ENCODE peak calls at places on chromosomes 4 and X, in eight cellular contexts. A is H1; Z is breast epithelium; L is right lobe of liver; W is CD8-positive, alpha-beta T cell; T is hepatocyte; O is endodermal cell; S is coronary artery. V is an unnamed sample.

GRCh38 chrX:82648062-82648461 is 860.0 kb upstream of the POU3F4 start:
- DNase-seq in A (no peak), Z (no peak), L (no peak), W (no peak), T (no peak), O (no peak), S (no peak), V (no peak)

GRCh38 chrX:118499295-118499694 is 3.7 kb downstream of the DOCK11 start:
- DNase-seq in A (peak; percentile 47), Z (no peak), L (no peak), W (no peak), T (peak; percentile 13), O (peak; percentile 67), S (no peak), V (no peak)

GRCh38 chrX:136390921-136391320 is 90.2 kb downstream of the ADGRG4 start:
- DNase-seq in A (no peak), Z (no peak), L (no peak), W (no peak), T (no peak), O (no peak), S (no peak), V (no peak)

GRCh38 chr4:52836120-52836519 is 26.0 kb upstream of the RASL11B start:
- DNase-seq in A (no peak), Z (no peak), L (no peak), W (no peak), T (no peak), O (no peak), S (no peak), V (peak; percentile 56)

GRCh38 chrX:15143825-15144121 is 126.1 kb downstream of the ASB9 start:
- DNase-seq in A (no peak), Z (no peak), L (no peak), W (no peak), T (no peak), O (no peak), S (no peak), V (no peak)

GRCh38 chr4:101285985-101286384 is 61.3 kb downstream of the PPP3CA start:
- DNase-seq in A (no peak), Z (no peak), L (no peak), W (no peak), T (no peak), O (no peak), S (no peak), V (no peak)

GRCh38 chr4:189035654-189036053 is 896.4 kb downstream of the TRIML1 start:
- DNase-seq in A (no peak), Z (no peak), L (no peak), W (no peak), T (no peak), O (no peak), S (no peak), V (no peak)

GRCh38 chr4:93199492-93199891 is 629.1 kb upstream of the ATOH1 start:
- DNase-seq in A (no peak), Z (no peak), L (no peak), W (no peak), T (peak; percentile 59), O (peak; percentile 75), S (no peak), V (no peak)

GRCh38 chrX:14266702-14267101 is 237.0 kb upstream of the GEMIN8 start:
- DNase-seq in A (no peak), Z (no peak), L (no peak), W (no peak), T (peak; percentile 34), O (no peak), S (no peak), V (no peak)

GRCh38 chrX:68721546-68721945 is 74.1 kb downstream of the STARD8 start:
- DNase-seq in A (no peak), Z (no peak), L (no peak), W (no peak), T (no peak), O (no peak), S (no peak), V (no peak)

DNA sequence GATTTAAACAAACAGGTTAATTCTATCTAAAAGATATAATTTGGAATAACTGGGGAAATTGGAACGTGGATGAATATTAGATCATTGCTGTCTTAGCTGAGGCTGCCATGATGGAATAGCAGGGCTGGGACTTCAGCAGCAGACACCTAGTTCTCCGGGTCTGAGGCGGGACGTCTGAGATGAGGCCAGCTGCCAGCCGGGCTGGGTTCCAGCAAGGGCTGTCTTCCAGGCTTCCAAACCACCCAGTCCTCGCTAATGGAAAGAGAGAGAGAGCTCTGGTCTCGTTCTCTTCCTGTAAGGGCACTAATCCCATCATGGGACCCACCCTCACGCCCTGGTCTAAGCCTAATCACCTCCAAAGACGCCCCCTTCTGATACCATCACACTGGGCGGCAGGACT is 85.7 kb downstream of the ADRA2C start:
- DNase-seq in A (no peak), Z (no peak), L (no peak), W (no peak), T (no peak), O (peak; percentile 63), S (no peak), V (no peak)
- H3K27ac ChIP-seq in A (no peak overlapping the region), Z (no peak overlapping the region), L (no peak overlapping the region), W (no peak overlapping the region), T (no peak overlapping the region), O (peak overlapping the region; percentile 74), S (no peak overlapping the region), V (no peak overlapping the region)

GRCh38 chr4:153094435-153094834 is 109.8 kb upstream of the TRIM2 start:
- DNase-seq in A (no peak), Z (peak; percentile 62), L (no peak), W (no peak), T (no peak), O (no peak), S (no peak), V (no peak)

GRCh38 chr4:153087671-153088194 is 116.5 kb upstream of the TRIM2 start:
- DNase-seq in A (no peak), Z (no peak), L (no peak), W (no peak), T (no peak), O (no peak), S (no peak), V (no peak)

GRCh38 chr4:153084939-153085630 is 119.2 kb upstream of the TRIM2 start:
- DNase-seq in A (peak; percentile 98), Z (peak; percentile 62), L (peak; percentile 79), W (peak; percentile 86), T (peak; percentile 82), O (peak; percentile 96), S (no peak), V (peak; percentile 72)

GRCh38 chr4:153090670-153091385 is 113.4 kb upstream of the TRIM2 start:
- DNase-seq in A (no peak), Z (no peak), L (peak; percentile 39), W (no peak), T (no peak), O (no peak), S (no peak), V (no peak)

DNA sequence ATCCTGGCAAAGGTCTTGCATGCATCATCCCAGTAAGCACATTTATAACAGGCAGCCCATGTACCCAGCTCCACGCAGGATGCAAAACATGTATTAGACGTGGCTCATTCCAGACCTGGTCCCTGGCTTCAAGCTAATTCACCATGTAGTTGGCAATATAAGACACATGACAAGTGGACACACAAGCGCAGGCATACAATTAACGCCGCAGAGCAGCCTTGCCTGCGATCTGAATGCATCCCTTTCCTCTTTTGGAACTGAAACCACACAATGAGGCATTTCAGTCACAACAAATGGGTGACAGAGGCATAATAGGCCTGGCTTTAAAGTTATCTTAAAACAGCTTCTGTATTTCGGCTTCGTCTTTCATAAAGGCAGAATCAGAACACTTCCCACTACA is 114.5 kb upstream of the TRIM2 start:
- DNase-seq in A (no peak), Z (no peak), L (no peak), W (no peak), T (no peak), O (no peak), S (no peak), V (no peak)
- H3K27ac ChIP-seq in A (no peak overlapping the region), Z (no peak overlapping the region), L (no peak overlapping the region), W (no peak overlapping the region), T (no peak overlapping the region), O (no peak overlapping the region), S (no peak overlapping the region), V (no peak overlapping the region)

DNA sequence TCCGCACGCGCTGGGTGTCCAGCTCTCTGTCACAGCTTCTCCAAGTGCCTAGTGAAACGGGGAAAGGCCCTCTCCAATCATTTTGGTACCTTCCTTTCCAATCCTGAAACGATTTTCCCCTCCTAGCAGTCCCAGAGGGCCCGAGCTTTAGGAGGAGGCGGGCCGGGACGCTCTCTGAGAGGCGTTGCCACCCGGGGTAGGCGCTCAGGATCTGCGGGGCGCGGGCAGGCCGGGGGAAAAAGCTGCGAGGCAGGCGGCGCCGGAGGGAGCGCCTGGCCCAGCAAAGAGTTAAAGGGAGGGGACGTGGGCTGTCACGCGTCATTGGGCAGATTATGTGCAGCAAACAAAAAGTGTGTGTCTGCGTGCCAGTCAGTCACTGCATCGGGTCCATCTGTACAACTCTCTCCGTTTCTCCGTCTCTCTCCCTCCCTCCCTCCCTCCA is at the start of gene PRDM8:
- DNase-seq in A (peak; percentile 62), Z (no peak), L (no peak), W (no peak), T (no peak), O (peak; percentile 64), S (no peak), V (peak; percentile 63)
- H3K27ac ChIP-seq in A (no peak within 1 kb of the TSS), Z (no peak within 1 kb of the TSS), L (no peak within 1 kb of the TSS), W (no peak within 1 kb of the TSS), T (no peak within 1 kb of the TSS), O (no peak within 1 kb of the TSS), S (no peak within 1 kb of the TSS), V (no peak within 1 kb of the TSS)

GRCh38 chr4:706834-707598 is 1.4 kb downstream of the PCGF3 start:
- DNase-seq in A (no peak), Z (no peak), L (no peak), W (no peak), T (no peak), O (no peak), S (no peak), V (peak; percentile 65)

GRCh38 chr4:708631-708933 is 3.0 kb downstream of the PCGF3 start:
- DNase-seq in A (no peak), Z (no peak), L (no peak), W (no peak), T (no peak), O (no peak), S (no peak), V (no peak)

GRCh38 chr4:709348-709747 is 3.7 kb downstream of the PCGF3 start:
- DNase-seq in A (no peak), Z (no peak), L (no peak), W (no peak), T (no peak), O (no peak), S (no peak), V (no peak)

GRCh38 chr4:710116-710515 is 4.5 kb downstream of the PCGF3 start:
- DNase-seq in A (no peak), Z (no peak), L (no peak), W (no peak), T (no peak), O (no peak), S (no peak), V (peak; percentile 36)

DNA sequence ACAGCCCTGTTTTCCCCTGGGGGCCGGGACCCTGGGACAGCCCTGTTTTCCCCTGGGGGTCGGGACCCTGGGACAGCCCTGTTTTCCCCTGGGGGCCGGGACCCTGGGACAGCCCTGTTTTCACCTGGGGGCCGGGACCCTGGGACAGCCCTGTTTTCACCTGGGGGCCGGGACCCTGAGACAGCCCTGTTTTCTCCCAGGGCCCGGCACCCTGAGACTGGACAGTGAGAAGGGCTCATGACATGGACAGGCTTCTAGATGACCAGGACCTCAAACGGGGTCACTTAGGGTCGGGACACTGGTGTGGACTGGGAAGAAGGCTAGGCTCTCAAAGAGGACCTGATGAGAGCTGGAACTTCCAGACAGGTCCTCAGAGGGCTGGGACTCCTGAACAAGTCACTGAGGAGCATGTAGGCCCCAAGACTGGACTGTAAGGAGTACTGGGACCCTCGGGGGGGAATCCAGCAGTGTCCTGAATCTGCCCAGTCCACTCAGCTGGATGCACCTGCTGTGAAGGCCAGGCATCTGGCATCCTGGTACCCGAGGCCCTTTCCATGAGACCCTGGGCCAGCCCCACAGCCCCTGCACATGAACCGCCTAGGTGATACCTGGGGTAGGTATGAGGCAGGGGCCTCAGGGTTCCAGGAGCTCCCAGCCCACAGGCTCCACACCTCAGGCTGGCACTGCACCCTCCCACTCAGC is 2.4 kb downstream of the PCGF3 start:
- DNase-seq in A (no peak), Z (no peak), L (peak; percentile 49), W (no peak), T (no peak), O (no peak), S (no peak), V (peak; percentile 46)
- H3K27ac ChIP-seq in A (no peak overlapping the region), Z (no peak overlapping the region), L (no peak overlapping the region), W (no peak overlapping the region), T (no peak overlapping the region), O (no peak overlapping the region), S (no peak overlapping the region), V (no peak overlapping the region)